ENCODE peak calls at places on chromosomes 13 and 19, in six cellular contexts. One of them, this sample, is unnamed.

GRCh38 chr13:72849571-72849970 is 67.6 kb downstream of the PIBF1 start:
- DNase-seq in IMR-90: peak
- DNase-seq in tibial artery: no peak
- DNase-seq in HCT116: no peak
- DNase-seq in CD8-positive, alpha-beta memory T cell: no peak
- DNase-seq in neuronal stem cell: no peak
- DNase-seq in this sample: no peak

GRCh38 chr13:64347662-64348061 is 2882.5 kb downstream of the PCDH9 start:
- DNase-seq in HCT116: no peak
- DNase-seq in neuronal stem cell: no peak
- DNase-seq in tibial artery: no peak
- DNase-seq in CD8-positive, alpha-beta memory T cell: no peak
- DNase-seq in IMR-90: peak
- DNase-seq in this sample: no peak

GRCh38 chr13:54511356-54511755 is 1482.7 kb downstream of the OLFM4 start:
- DNase-seq in tibial artery: no peak
- DNase-seq in IMR-90: no peak
- DNase-seq in CD8-positive, alpha-beta memory T cell: no peak
- DNase-seq in neuronal stem cell: no peak
- DNase-seq in HCT116: no peak
- DNase-seq in this sample: no peak

GRCh38 chr13:51168623-51169022 is 53.6 kb upstream of the FAM124A start:
- DNase-seq in CD8-positive, alpha-beta memory T cell: no peak
- DNase-seq in neuronal stem cell: no peak
- DNase-seq in tibial artery: no peak
- DNase-seq in HCT116: no peak
- DNase-seq in IMR-90: no peak
- DNase-seq in this sample: no peak

GRCh38 chr19:1266818-1267440 is 2.2 kb upstream of the CIRBP start:
- DNase-seq in HCT116: no peak
- DNase-seq in CD8-positive, alpha-beta memory T cell: peak
- DNase-seq in IMR-90: no peak
- DNase-seq in neuronal stem cell: no peak
- DNase-seq in tibial artery: peak
- DNase-seq in this sample: peak

GRCh38 chr13:46717275-46717674 is 79.7 kb downstream of the ESD start:
- DNase-seq in IMR-90: no peak
- DNase-seq in tibial artery: no peak
- DNase-seq in HCT116: no peak
- DNase-seq in CD8-positive, alpha-beta memory T cell: no peak
- DNase-seq in neuronal stem cell: no peak
- DNase-seq in this sample: no peak

GRCh38 chr19:1169921-1170885 is 3.9 kb downstream of the SBNO2 start:
- DNase-seq in neuronal stem cell: no peak
- DNase-seq in tibial artery: no peak
- DNase-seq in IMR-90: peak
- DNase-seq in CD8-positive, alpha-beta memory T cell: no peak
- DNase-seq in HCT116: no peak
- DNase-seq in this sample: no peak

GRCh38 chr19:11064831-11065303 is 24.4 kb upstream of the LDLR start:
- DNase-seq in tibial artery: no peak
- DNase-seq in CD8-positive, alpha-beta memory T cell: no peak
- DNase-seq in neuronal stem cell: no peak
- DNase-seq in IMR-90: no peak
- DNase-seq in HCT116: no peak
- DNase-seq in this sample: no peak

GRCh38 chr19:42111811-42112210 is 20.4 kb downstream of the POU2F2 start:
- DNase-seq in HCT116: no peak
- DNase-seq in tibial artery: no peak
- DNase-seq in neuronal stem cell: no peak
- DNase-seq in IMR-90: peak
- DNase-seq in CD8-positive, alpha-beta memory T cell: no peak
- DNase-seq in this sample: no peak

GRCh38 chr13:21901772-21902708 is 231.2 kb downstream of the FGF9 start:
- DNase-seq in CD8-positive, alpha-beta memory T cell: no peak
- DNase-seq in neuronal stem cell: no peak
- DNase-seq in tibial artery: no peak
- DNase-seq in HCT116: no peak
- DNase-seq in IMR-90: peak
- DNase-seq in this sample: no peak

GRCh38 chr19:58557253-58558065 is 952 bp downstream of the UBE2M start:
- DNase-seq in CD8-positive, alpha-beta memory T cell: no peak
- DNase-seq in HCT116: no peak
- DNase-seq in neuronal stem cell: no peak
- DNase-seq in tibial artery: no peak
- DNase-seq in IMR-90: no peak
- DNase-seq in this sample: no peak

GRCh38 chr19:12766051-12766521 is 9.3 kb downstream of the HOOK2 start:
- DNase-seq in tibial artery: peak
- DNase-seq in CD8-positive, alpha-beta memory T cell: peak
- DNase-seq in IMR-90: peak
- DNase-seq in HCT116: no peak
- DNase-seq in neuronal stem cell: no peak
- DNase-seq in this sample: peak

GRCh38 chr19:28523619-28524018 is 689.3 kb downstream of the UQCRFS1 start:
- DNase-seq in neuronal stem cell: no peak
- DNase-seq in tibial artery: no peak
- DNase-seq in IMR-90: no peak
- DNase-seq in HCT116: no peak
- DNase-seq in CD8-positive, alpha-beta memory T cell: no peak
- DNase-seq in this sample: no peak

GRCh38 chr13:19658192-19658591 is 24.7 kb downstream of the MPHOSPH8 start:
- DNase-seq in neuronal stem cell: no peak
- DNase-seq in tibial artery: no peak
- DNase-seq in CD8-positive, alpha-beta memory T cell: no peak
- DNase-seq in IMR-90: no peak
- DNase-seq in HCT116: no peak
- DNase-seq in this sample: no peak

GRCh38 chr13:93941444-93941843 is 538.0 kb downstream of the DCT start:
- DNase-seq in IMR-90: no peak
- DNase-seq in tibial artery: no peak
- DNase-seq in HCT116: no peak
- DNase-seq in CD8-positive, alpha-beta memory T cell: no peak
- DNase-seq in neuronal stem cell: no peak
- DNase-seq in this sample: no peak

GRCh38 chr19:35755550-35756371 is 1.1 kb downstream of the HSPB6 start:
- DNase-seq in HCT116: no peak
- DNase-seq in CD8-positive, alpha-beta memory T cell: peak
- DNase-seq in tibial artery: peak
- DNase-seq in neuronal stem cell: no peak
- DNase-seq in IMR-90: peak
- DNase-seq in this sample: peak

GRCh38 chr13:97359181-97360057 is 74.5 kb upstream of the RAP2A start:
- DNase-seq in CD8-positive, alpha-beta memory T cell: peak
- DNase-seq in HCT116: peak
- DNase-seq in tibial artery: peak
- DNase-seq in neuronal stem cell: peak
- DNase-seq in IMR-90: peak
- DNase-seq in this sample: peak

GRCh38 chr19:13985771-13986347 is 20.3 kb downstream of the RFX1 start:
- DNase-seq in CD8-positive, alpha-beta memory T cell: no peak
- DNase-seq in IMR-90: no peak
- DNase-seq in HCT116: no peak
- DNase-seq in neuronal stem cell: no peak
- DNase-seq in tibial artery: no peak
- DNase-seq in this sample: no peak

GRCh38 chr13:50911051-50911690 is 1.6 kb downstream of the RNASEH2B start:
- DNase-seq in IMR-90: no peak
- DNase-seq in neuronal stem cell: peak
- DNase-seq in tibial artery: no peak
- DNase-seq in HCT116: no peak
- DNase-seq in CD8-positive, alpha-beta memory T cell: no peak
- DNase-seq in this sample: peak

GRCh38 chr19:13839938-13840750 is 36.8 kb upstream of the NANOS3 start:
- DNase-seq in neuronal stem cell: no peak
- DNase-seq in IMR-90: peak
- DNase-seq in tibial artery: peak
- DNase-seq in HCT116: no peak
- DNase-seq in CD8-positive, alpha-beta memory T cell: peak
- DNase-seq in this sample: peak

GRCh38 chr13:109412232-109412935 is 374.0 kb downstream of the IRS2 start:
- DNase-seq in HCT116: peak
- DNase-seq in tibial artery: no peak
- DNase-seq in CD8-positive, alpha-beta memory T cell: no peak
- DNase-seq in neuronal stem cell: peak
- DNase-seq in IMR-90: peak
- DNase-seq in this sample: no peak

GRCh38 chr13:21086929-21087328 is 25.5 kb upstream of the LATS2 start:
- DNase-seq in tibial artery: no peak
- DNase-seq in CD8-positive, alpha-beta memory T cell: no peak
- DNase-seq in IMR-90: no peak
- DNase-seq in HCT116: no peak
- DNase-seq in neuronal stem cell: no peak
- DNase-seq in this sample: no peak

GRCh38 chr13:45333251-45333972 is 7.6 kb downstream of the TPT1 start:
- DNase-seq in HCT116: no peak
- DNase-seq in tibial artery: no peak
- DNase-seq in neuronal stem cell: no peak
- DNase-seq in IMR-90: no peak
- DNase-seq in CD8-positive, alpha-beta memory T cell: no peak
- DNase-seq in this sample: no peak

GRCh38 chr19:49555600-49556411 is 24.6 kb downstream of the NOSIP start:
- DNase-seq in HCT116: peak
- DNase-seq in CD8-positive, alpha-beta memory T cell: peak
- DNase-seq in tibial artery: peak
- DNase-seq in neuronal stem cell: peak
- DNase-seq in IMR-90: no peak
- DNase-seq in this sample: peak

GRCh38 chr19:37095859-37096258 is 17.6 kb downstream of the ZNF420 start:
- DNase-seq in HCT116: no peak
- DNase-seq in neuronal stem cell: no peak
- DNase-seq in IMR-90: no peak
- DNase-seq in CD8-positive, alpha-beta memory T cell: no peak
- DNase-seq in tibial artery: no peak
- DNase-seq in this sample: no peak

GRCh38 chr19:1214862-1215731 is 9.5 kb downstream of the STK11 start:
- DNase-seq in neuronal stem cell: no peak
- DNase-seq in HCT116: no peak
- DNase-seq in CD8-positive, alpha-beta memory T cell: no peak
- DNase-seq in tibial artery: peak
- DNase-seq in IMR-90: no peak
- DNase-seq in this sample: no peak

GRCh38 chr19:5137571-5138124 is 168.7 kb downstream of the KDM4B start:
- DNase-seq in IMR-90: no peak
- DNase-seq in HCT116: no peak
- DNase-seq in neuronal stem cell: no peak
- DNase-seq in tibial artery: no peak
- DNase-seq in CD8-positive, alpha-beta memory T cell: no peak
- DNase-seq in this sample: no peak

GRCh38 chr19:6765738-6766356 is 1.4 kb downstream of the SH2D3A start:
- DNase-seq in CD8-positive, alpha-beta memory T cell: no peak
- DNase-seq in IMR-90: no peak
- DNase-seq in neuronal stem cell: no peak
- DNase-seq in HCT116: peak
- DNase-seq in tibial artery: no peak
- DNase-seq in this sample: peak

GRCh38 chr13:29514720-29515310 is 80.7 kb downstream of the SLC7A1 start:
- DNase-seq in neuronal stem cell: no peak
- DNase-seq in CD8-positive, alpha-beta memory T cell: no peak
- DNase-seq in HCT116: no peak
- DNase-seq in tibial artery: no peak
- DNase-seq in IMR-90: no peak
- DNase-seq in this sample: no peak

GRCh38 chr13:40190656-40191100 is 475.8 kb downstream of the FOXO1 start:
- DNase-seq in HCT116: no peak
- DNase-seq in tibial artery: peak
- DNase-seq in neuronal stem cell: peak
- DNase-seq in IMR-90: peak
- DNase-seq in CD8-positive, alpha-beta memory T cell: peak
- DNase-seq in this sample: peak

GRCh38 chr13:40191186-40191980 is 475.1 kb downstream of the FOXO1 start:
- DNase-seq in IMR-90: no peak
- DNase-seq in tibial artery: no peak
- DNase-seq in CD8-positive, alpha-beta memory T cell: no peak
- DNase-seq in neuronal stem cell: no peak
- DNase-seq in HCT116: no peak
- DNase-seq in this sample: no peak

GRCh38 chr13:40193290-40194203 is 472.9 kb downstream of the FOXO1 start:
- DNase-seq in HCT116: no peak
- DNase-seq in tibial artery: peak
- DNase-seq in CD8-positive, alpha-beta memory T cell: no peak
- DNase-seq in IMR-90: no peak
- DNase-seq in neuronal stem cell: no peak
- DNase-seq in this sample: no peak

GRCh38 chr13:40194204-40194806 is 472.1 kb downstream of the FOXO1 start:
- DNase-seq in CD8-positive, alpha-beta memory T cell: no peak
- DNase-seq in tibial artery: peak
- DNase-seq in HCT116: no peak
- DNase-seq in IMR-90: no peak
- DNase-seq in neuronal stem cell: no peak
- DNase-seq in this sample: no peak

GRCh38 chr13:40192516-40193257 is 473.8 kb downstream of the FOXO1 start:
- DNase-seq in CD8-positive, alpha-beta memory T cell: no peak
- DNase-seq in HCT116: no peak
- DNase-seq in IMR-90: no peak
- DNase-seq in tibial artery: peak
- DNase-seq in neuronal stem cell: no peak
- DNase-seq in this sample: no peak
- H3K27ac ChIP-seq in CD8-positive, alpha-beta memory T cell: no peak
- H3K27ac ChIP-seq in HCT116: no peak
- H3K27ac ChIP-seq in IMR-90: no peak
- H3K27ac ChIP-seq in tibial artery: peak
- H3K27ac ChIP-seq in neuronal stem cell: no peak
- H3K27ac ChIP-seq in this sample: no peak

GRCh38 chr13:34347784-34348573 is 530.0 kb downstream of the RFC3 start:
- DNase-seq in CD8-positive, alpha-beta memory T cell: no peak
- DNase-seq in neuronal stem cell: no peak
- DNase-seq in tibial artery: no peak
- DNase-seq in IMR-90: no peak
- DNase-seq in HCT116: no peak
- DNase-seq in this sample: no peak
- H3K4me3 ChIP-seq in CD8-positive, alpha-beta memory T cell: no peak
- H3K4me3 ChIP-seq in neuronal stem cell: no peak
- H3K4me3 ChIP-seq in tibial artery: no peak
- H3K4me3 ChIP-seq in IMR-90: no peak
- H3K4me3 ChIP-seq in HCT116: no peak
- H3K4me3 ChIP-seq in this sample: no peak

DNA sequence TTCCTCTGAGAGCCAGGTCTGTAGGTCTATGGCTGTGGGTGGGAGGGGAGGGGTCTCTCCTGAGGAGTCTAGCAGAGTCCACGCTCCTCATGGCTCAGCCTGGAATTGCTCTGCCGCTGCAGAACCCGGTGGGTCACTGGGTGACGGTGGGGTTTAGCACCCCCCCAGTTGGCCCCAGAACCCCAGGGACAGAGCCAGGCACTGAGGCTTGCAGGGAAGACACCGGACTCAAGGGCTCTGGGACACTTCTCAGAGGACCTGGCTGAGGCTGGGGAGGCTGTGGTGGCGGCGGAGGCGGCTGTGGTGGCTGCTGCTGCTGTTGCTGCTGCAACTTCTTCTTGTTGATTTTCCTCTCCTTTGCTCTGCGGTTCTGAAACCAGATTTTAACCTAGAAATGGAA is 6.1 kb downstream of the CDX2 start:
- DNase-seq in CD8-positive, alpha-beta memory T cell: no peak
- DNase-seq in tibial artery: no peak
- DNase-seq in HCT116: no peak
- DNase-seq in neuronal stem cell: no peak
- DNase-seq in IMR-90: no peak
- DNase-seq in this sample: no peak
- H3K27ac ChIP-seq in CD8-positive, alpha-beta memory T cell: no peak
- H3K27ac ChIP-seq in tibial artery: no peak
- H3K27ac ChIP-seq in HCT116: no peak
- H3K27ac ChIP-seq in neuronal stem cell: no peak
- H3K27ac ChIP-seq in IMR-90: no peak
- H3K27ac ChIP-seq in this sample: no peak

GRCh38 chr19:8332976-8333770 is 9.9 kb downstream of the KANK3 start:
- DNase-seq in tibial artery: no peak
- DNase-seq in CD8-positive, alpha-beta memory T cell: no peak
- DNase-seq in HCT116: no peak
- DNase-seq in IMR-90: no peak
- DNase-seq in neuronal stem cell: no peak
- DNase-seq in this sample: no peak
- H3K4me3 ChIP-seq in tibial artery: no peak
- H3K4me3 ChIP-seq in CD8-positive, alpha-beta memory T cell: no peak
- H3K4me3 ChIP-seq in HCT116: no peak
- H3K4me3 ChIP-seq in IMR-90: no peak
- H3K4me3 ChIP-seq in neuronal stem cell: no peak
- H3K4me3 ChIP-seq in this sample: no peak

This sample was measured in CD4-positive, CD25-positive, alpha-beta regulatory T cell.